ENCODE peak calls at places on chromosome 11, in six cellular contexts. One of them, this sample, is unnamed.

GRCh38 chr11:1628506-1629325 is 859 bp upstream of the KRTAP5-5 start:
- DNase-seq in fibroblast of lung: peak; percentile 15
- DNase-seq in uterus: no peak
- DNase-seq in neuronal stem cell: peak; percentile 64
- DNase-seq in stomach: peak; percentile 58
- DNase-seq in colonic mucosa: peak; percentile 63
- DNase-seq in this sample: peak; percentile 37

GRCh38 chr11:131036544-131036943 is 120.3 kb upstream of the SNX19 start:
- DNase-seq in stomach: no peak
- DNase-seq in fibroblast of lung: peak; percentile 36
- DNase-seq in neuronal stem cell: no peak
- DNase-seq in colonic mucosa: no peak
- DNase-seq in uterus: no peak
- DNase-seq in this sample: no peak

GRCh38 chr11:115226556-115226955 is 277.7 kb downstream of the CADM1 start:
- DNase-seq in neuronal stem cell: peak; percentile 55
- DNase-seq in colonic mucosa: no peak
- DNase-seq in stomach: no peak
- DNase-seq in uterus: no peak
- DNase-seq in fibroblast of lung: peak; percentile 34
- DNase-seq in this sample: no peak

GRCh38 chr11:68838572-68838964 is 3.1 kb downstream of the CPT1A start:
- DNase-seq in fibroblast of lung: no peak
- DNase-seq in stomach: no peak
- DNase-seq in colonic mucosa: no peak
- DNase-seq in uterus: peak; percentile 66
- DNase-seq in neuronal stem cell: no peak
- DNase-seq in this sample: peak; percentile 39

GRCh38 chr11:121367434-121367833 is 74.9 kb downstream of the SC5D start:
- DNase-seq in stomach: no peak
- DNase-seq in fibroblast of lung: peak; percentile 31
- DNase-seq in colonic mucosa: no peak
- DNase-seq in neuronal stem cell: no peak
- DNase-seq in uterus: no peak
- DNase-seq in this sample: peak; percentile 61

GRCh38 chr11:20840341-20840740 is 171.0 kb downstream of the NELL1 start:
- DNase-seq in stomach: no peak
- DNase-seq in fibroblast of lung: no peak
- DNase-seq in neuronal stem cell: no peak
- DNase-seq in uterus: no peak
- DNase-seq in colonic mucosa: no peak
- DNase-seq in this sample: peak; percentile 2

GRCh38 chr11:6653055-6653454 is 2.6 kb downstream of the DCHS1 start:
- DNase-seq in neuronal stem cell: no peak
- DNase-seq in colonic mucosa: no peak
- DNase-seq in uterus: no peak
- DNase-seq in fibroblast of lung: no peak
- DNase-seq in stomach: no peak
- DNase-seq in this sample: no peak

GRCh38 chr11:92276773-92277172 is 52.2 kb downstream of the FAT3 start:
- DNase-seq in fibroblast of lung: peak; percentile 65
- DNase-seq in neuronal stem cell: no peak
- DNase-seq in colonic mucosa: no peak
- DNase-seq in uterus: no peak
- DNase-seq in stomach: no peak
- DNase-seq in this sample: no peak

GRCh38 chr11:61968758-61969390 is 1.4 kb upstream of the FTH1 start:
- DNase-seq in neuronal stem cell: no peak
- DNase-seq in colonic mucosa: no peak
- DNase-seq in fibroblast of lung: no peak
- DNase-seq in uterus: no peak
- DNase-seq in stomach: peak; percentile 11
- DNase-seq in this sample: no peak

GRCh38 chr11:125154380-125155099 is 10.0 kb upstream of the PKNOX2 start:
- DNase-seq in colonic mucosa: no peak
- DNase-seq in neuronal stem cell: no peak
- DNase-seq in stomach: peak; percentile 20
- DNase-seq in uterus: no peak
- DNase-seq in fibroblast of lung: no peak
- DNase-seq in this sample: no peak

GRCh38 chr11:18752502-18752901 is 26.5 kb upstream of the IGSF22 start:
- DNase-seq in stomach: no peak
- DNase-seq in fibroblast of lung: no peak
- DNase-seq in neuronal stem cell: no peak
- DNase-seq in uterus: no peak
- DNase-seq in colonic mucosa: no peak
- DNase-seq in this sample: no peak

GRCh38 chr11:474914-475506 is 24.9 kb downstream of the PTDSS2 start:
- DNase-seq in uterus: no peak
- DNase-seq in colonic mucosa: no peak
- DNase-seq in stomach: no peak
- DNase-seq in fibroblast of lung: no peak
- DNase-seq in neuronal stem cell: no peak
- DNase-seq in this sample: no peak

GRCh38 chr11:2515401-2516275 is 70.8 kb downstream of the KCNQ1 start:
- DNase-seq in stomach: peak; percentile 17
- DNase-seq in neuronal stem cell: no peak
- DNase-seq in uterus: peak; percentile 10
- DNase-seq in fibroblast of lung: no peak
- DNase-seq in colonic mucosa: peak; percentile 15
- DNase-seq in this sample: no peak

GRCh38 chr11:19777032-19777341 is 64.3 kb downstream of the NAV2 start:
- DNase-seq in fibroblast of lung: no peak
- DNase-seq in neuronal stem cell: no peak
- DNase-seq in uterus: no peak
- DNase-seq in colonic mucosa: peak; percentile 51
- DNase-seq in stomach: peak; percentile 75
- DNase-seq in this sample: no peak

GRCh38 chr11:47396049-47396320 is 12.4 kb upstream of the SLC39A13 start:
- DNase-seq in fibroblast of lung: no peak
- DNase-seq in neuronal stem cell: no peak
- DNase-seq in colonic mucosa: no peak
- DNase-seq in stomach: no peak
- DNase-seq in uterus: no peak
- DNase-seq in this sample: no peak

GRCh38 chr11:36452231-36452630 is 57.8 kb downstream of the TRAF6 start:
- DNase-seq in uterus: no peak
- DNase-seq in fibroblast of lung: peak; percentile 76
- DNase-seq in stomach: no peak
- DNase-seq in neuronal stem cell: no peak
- DNase-seq in colonic mucosa: no peak
- DNase-seq in this sample: no peak

GRCh38 chr11:123218451-123218850 is 23.4 kb upstream of the CLMP start:
- DNase-seq in fibroblast of lung: no peak
- DNase-seq in neuronal stem cell: no peak
- DNase-seq in colonic mucosa: no peak
- DNase-seq in uterus: no peak
- DNase-seq in stomach: no peak
- DNase-seq in this sample: no peak

GRCh38 chr11:123429851-123430735 is at the start of gene GRAMD1B:
- DNase-seq in neuronal stem cell: peak; percentile 69
- DNase-seq in uterus: peak; percentile 15
- DNase-seq in fibroblast of lung: peak; percentile 25
- DNase-seq in stomach: peak; percentile 47
- DNase-seq in colonic mucosa: peak; percentile 38
- DNase-seq in this sample: peak; percentile 59

GRCh38 chr11:113177596-113178115 is 136.7 kb upstream of the TTC12 start:
- DNase-seq in neuronal stem cell: no peak
- DNase-seq in fibroblast of lung: no peak
- DNase-seq in stomach: no peak
- DNase-seq in colonic mucosa: no peak
- DNase-seq in uterus: no peak
- DNase-seq in this sample: no peak

GRCh38 chr11:118126082-118126838 is 26.4 kb downstream of the SCN4B start:
- DNase-seq in neuronal stem cell: no peak
- DNase-seq in uterus: no peak
- DNase-seq in stomach: no peak
- DNase-seq in colonic mucosa: no peak
- DNase-seq in fibroblast of lung: no peak
- DNase-seq in this sample: no peak

GRCh38 chr11:115496892-115497291 is 7.3 kb downstream of the CADM1 start:
- DNase-seq in fibroblast of lung: no peak
- DNase-seq in colonic mucosa: no peak
- DNase-seq in uterus: no peak
- DNase-seq in stomach: no peak
- DNase-seq in neuronal stem cell: no peak
- DNase-seq in this sample: no peak

GRCh38 chr11:45031912-45032519 is 81.3 kb upstream of the TP53I11 start:
- DNase-seq in stomach: peak; percentile 21
- DNase-seq in fibroblast of lung: no peak
- DNase-seq in neuronal stem cell: no peak
- DNase-seq in uterus: no peak
- DNase-seq in colonic mucosa: no peak
- DNase-seq in this sample: no peak

GRCh38 chr11:2898366-2899079 is 12.9 kb upstream of the CDKN1C start:
- DNase-seq in stomach: peak; percentile 57
- DNase-seq in colonic mucosa: peak; percentile 58
- DNase-seq in uterus: peak; percentile 70
- DNase-seq in fibroblast of lung: peak; percentile 90
- DNase-seq in neuronal stem cell: no peak
- DNase-seq in this sample: peak; percentile 55

GRCh38 chr11:60978546-60979380 is 7.3 kb downstream of the CD6 start:
- DNase-seq in colonic mucosa: no peak
- DNase-seq in fibroblast of lung: no peak
- DNase-seq in uterus: no peak
- DNase-seq in stomach: no peak
- DNase-seq in neuronal stem cell: no peak
- DNase-seq in this sample: peak; percentile 35

GRCh38 chr11:64833198-64833502 is 11.3 kb downstream of the CDC42BPG start:
- DNase-seq in uterus: no peak
- DNase-seq in neuronal stem cell: no peak
- DNase-seq in colonic mucosa: no peak
- DNase-seq in fibroblast of lung: no peak
- DNase-seq in stomach: no peak
- DNase-seq in this sample: no peak

GRCh38 chr11:109512680-109513079 is 90.7 kb downstream of the C11orf87 start:
- DNase-seq in fibroblast of lung: no peak
- DNase-seq in stomach: no peak
- DNase-seq in colonic mucosa: no peak
- DNase-seq in neuronal stem cell: no peak
- DNase-seq in uterus: no peak
- DNase-seq in this sample: no peak

GRCh38 chr11:132028380-132029240 is 658.2 kb downstream of the NTM start:
- DNase-seq in stomach: peak; percentile 28
- DNase-seq in colonic mucosa: peak; percentile 31
- DNase-seq in neuronal stem cell: peak; percentile 18
- DNase-seq in uterus: no peak
- DNase-seq in fibroblast of lung: peak; percentile 77
- DNase-seq in this sample: peak; percentile 20

GRCh38 chr11:129295746-129296145 is 79.9 kb upstream of the BARX2 start:
- DNase-seq in uterus: no peak
- DNase-seq in stomach: no peak
- DNase-seq in colonic mucosa: no peak
- DNase-seq in fibroblast of lung: no peak
- DNase-seq in neuronal stem cell: no peak
- DNase-seq in this sample: no peak

GRCh38 chr11:117197516-117198456 is 1.4 kb upstream of the TAGLN start:
- DNase-seq in neuronal stem cell: no peak
- DNase-seq in colonic mucosa: peak; percentile 71
- DNase-seq in uterus: peak; percentile 86
- DNase-seq in stomach: peak; percentile 57
- DNase-seq in fibroblast of lung: peak; percentile 45
- DNase-seq in this sample: peak; percentile 22

DNA sequence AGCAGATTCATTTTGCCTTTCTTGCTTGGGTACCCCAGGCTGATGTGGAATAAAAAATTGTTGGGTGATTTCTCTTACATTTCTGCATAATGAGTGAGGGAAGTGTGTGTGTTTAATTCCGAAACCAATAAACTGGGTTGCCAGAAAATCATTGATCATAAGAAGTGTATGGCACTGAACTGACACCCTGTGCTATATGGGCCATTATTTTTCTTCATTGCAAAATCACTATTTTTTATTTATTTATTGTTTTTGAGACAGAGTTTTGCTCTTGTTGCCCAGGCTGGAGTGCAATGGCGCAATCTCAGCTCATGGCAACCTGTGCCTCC is 14.6 kb upstream of the HIKESHI start:
- DNase-seq in neuronal stem cell: no peak
- DNase-seq in colonic mucosa: no peak
- DNase-seq in uterus: no peak
- DNase-seq in stomach: no peak
- DNase-seq in fibroblast of lung: no peak
- DNase-seq in this sample: no peak
- H3K4me1 ChIP-seq in neuronal stem cell: no peaks in the 10 kb centered on the region
- H3K4me1 ChIP-seq in colonic mucosa: no peaks in the 10 kb centered on the region
- H3K4me1 ChIP-seq in uterus: no peaks in the 10 kb centered on the region
- H3K4me1 ChIP-seq in stomach: no peaks in the 10 kb centered on the region
- H3K4me1 ChIP-seq in fibroblast of lung: no peaks in the 10 kb centered on the region
- H3K4me1 ChIP-seq in this sample: no peaks in the 10 kb centered on the region

GRCh38 chr11:74696932-74697687 is 34.1 kb downstream of the CHRDL2 start:
- DNase-seq in neuronal stem cell: no peak
- DNase-seq in uterus: peak; percentile 93
- DNase-seq in colonic mucosa: peak; percentile 41
- DNase-seq in fibroblast of lung: peak; percentile 90
- DNase-seq in stomach: peak; percentile 77
- DNase-seq in this sample: peak; percentile 5
- H3K4me3 ChIP-seq in neuronal stem cell: no peak overlapping the region
- H3K4me3 ChIP-seq in uterus: peak overlapping the region; percentile 11
- H3K4me3 ChIP-seq in colonic mucosa: no peak overlapping the region
- H3K4me3 ChIP-seq in fibroblast of lung: no peak overlapping the region
- H3K4me3 ChIP-seq in stomach: peak overlapping the region; percentile 9
- H3K4me3 ChIP-seq in this sample: no peak overlapping the region

DNA sequence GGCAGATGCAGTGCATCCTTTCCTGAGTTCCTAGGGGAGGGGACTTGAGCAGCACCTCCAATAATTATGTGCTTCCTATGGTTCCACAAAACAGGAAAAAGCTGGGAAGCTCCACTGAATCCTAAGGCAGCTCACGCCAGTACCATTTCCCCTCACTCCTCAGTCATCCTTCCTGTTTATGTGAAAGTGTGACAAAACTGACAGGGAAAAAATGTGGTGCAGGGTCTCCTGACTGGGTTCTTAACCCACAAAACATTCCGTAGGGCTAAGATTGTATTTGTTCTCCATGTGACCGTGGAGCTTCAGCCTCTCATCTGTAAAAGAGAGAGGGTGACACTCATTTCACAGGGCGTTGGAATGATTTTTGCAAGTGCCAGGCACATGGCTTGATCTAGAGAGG is 12.2 kb upstream of the LYVE1 start:
- DNase-seq in stomach: no peak
- DNase-seq in neuronal stem cell: no peak
- DNase-seq in fibroblast of lung: no peak
- DNase-seq in colonic mucosa: no peak
- DNase-seq in uterus: no peak
- DNase-seq in this sample: no peak
- H3K27ac ChIP-seq in stomach: peak overlapping the region; percentile 75
- H3K27ac ChIP-seq in neuronal stem cell: no peak overlapping the region
- H3K27ac ChIP-seq in fibroblast of lung: no peak overlapping the region
- H3K27ac ChIP-seq in colonic mucosa: no peak overlapping the region
- H3K27ac ChIP-seq in uterus: peak overlapping the region; percentile 32
- H3K27ac ChIP-seq in this sample: peak overlapping the region; percentile 57

DNA sequence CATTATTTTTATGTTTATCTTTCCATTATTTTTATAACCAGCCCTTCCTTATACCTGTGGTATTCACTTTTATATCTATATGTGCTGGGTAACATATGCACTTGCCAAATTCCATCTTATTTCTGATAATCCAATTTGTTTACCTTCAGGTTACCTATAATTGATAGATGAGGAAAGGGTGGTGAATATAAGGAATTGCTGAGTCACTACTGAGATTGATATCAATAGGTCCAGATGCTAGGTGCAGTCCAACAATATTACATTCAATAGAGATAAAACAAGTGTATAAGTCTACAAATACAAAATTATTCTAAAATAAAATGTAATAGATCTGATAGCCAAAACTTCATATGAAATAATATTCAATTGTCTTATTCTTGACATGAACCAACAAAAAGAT is 759.0 kb upstream of the CCDC90B start:
- DNase-seq in uterus: no peak
- DNase-seq in neuronal stem cell: no peak
- DNase-seq in fibroblast of lung: no peak
- DNase-seq in stomach: no peak
- DNase-seq in colonic mucosa: no peak
- DNase-seq in this sample: no peak
- H3K4me1 ChIP-seq in uterus: no peaks in the 10 kb centered on the region
- H3K4me1 ChIP-seq in neuronal stem cell: peaks cover 3% of the 10 kb centered on the region
- H3K4me1 ChIP-seq in fibroblast of lung: no peaks in the 10 kb centered on the region
- H3K4me1 ChIP-seq in stomach: no peaks in the 10 kb centered on the region
- H3K4me1 ChIP-seq in colonic mucosa: no peaks in the 10 kb centered on the region
- H3K4me1 ChIP-seq in this sample: no peaks in the 10 kb centered on the region

This sample was measured in small intestine.